ENCODE peak calls at places on chromosomes 12 and 14, in seven cellular contexts. One of them, this sample, is unnamed.

GRCh38 chr12:113185180-113186032 is at the start of the genes DDX54 and RITA1:
- DNase-seq in hypothalamus: peak
- DNase-seq in NCI-H2081: peak
- DNase-seq in colonic mucosa: peak
- DNase-seq in DMS 273 treated with DMSO at 0.1 percent for 48 hours: peak
- DNase-seq in stimulated activated effector memory CD8-positive, alpha-beta T cell treated with anti-CD3 and anti-CD28 coated beads, Interleukin-12 subunit alpha, Interleukin-12 subunit beta, amount 100 ng/mL, for 72 hours: peak
- DNase-seq in GM18507: peak
- DNase-seq in this sample: peak

GRCh38 chr14:58730793-58731464 is 93.2 kb downstream of the DACT1 start:
- DNase-seq in hypothalamus: no peak
- DNase-seq in NCI-H2081: no peak
- DNase-seq in colonic mucosa: no peak
- DNase-seq in DMS 273 treated with DMSO at 0.1 percent for 48 hours: no peak
- DNase-seq in stimulated activated effector memory CD8-positive, alpha-beta T cell treated with anti-CD3 and anti-CD28 coated beads, Interleukin-12 subunit alpha, Interleukin-12 subunit beta, amount 100 ng/mL, for 72 hours: no peak
- DNase-seq in GM18507: no peak
- DNase-seq in this sample: no peak

GRCh38 chr14:100417466-100417865 is 94.3 kb downstream of the SLC25A47 start:
- DNase-seq in hypothalamus: no peak
- DNase-seq in NCI-H2081: no peak
- DNase-seq in colonic mucosa: peak
- DNase-seq in DMS 273 treated with DMSO at 0.1 percent for 48 hours: peak
- DNase-seq in stimulated activated effector memory CD8-positive, alpha-beta T cell treated with anti-CD3 and anti-CD28 coated beads, Interleukin-12 subunit alpha, Interleukin-12 subunit beta, amount 100 ng/mL, for 72 hours: no peak
- DNase-seq in GM18507: no peak
- DNase-seq in this sample: no peak

GRCh38 chr14:97446087-97446486 is 648.9 kb downstream of the VRK1 start:
- DNase-seq in hypothalamus: no peak
- DNase-seq in NCI-H2081: no peak
- DNase-seq in colonic mucosa: no peak
- DNase-seq in DMS 273 treated with DMSO at 0.1 percent for 48 hours: no peak
- DNase-seq in stimulated activated effector memory CD8-positive, alpha-beta T cell treated with anti-CD3 and anti-CD28 coated beads, Interleukin-12 subunit alpha, Interleukin-12 subunit beta, amount 100 ng/mL, for 72 hours: no peak
- DNase-seq in GM18507: no peak
- DNase-seq in this sample: no peak

GRCh38 chr14:23071975-23072539 is 14.7 kb upstream of the CDH24 start:
- DNase-seq in hypothalamus: no peak
- DNase-seq in NCI-H2081: no peak
- DNase-seq in colonic mucosa: peak
- DNase-seq in DMS 273 treated with DMSO at 0.1 percent for 48 hours: no peak
- DNase-seq in stimulated activated effector memory CD8-positive, alpha-beta T cell treated with anti-CD3 and anti-CD28 coated beads, Interleukin-12 subunit alpha, Interleukin-12 subunit beta, amount 100 ng/mL, for 72 hours: no peak
- DNase-seq in GM18507: no peak
- DNase-seq in this sample: no peak

GRCh38 chr14:69685217-69685616 is 73.8 kb downstream of the SUSD6 start:
- DNase-seq in hypothalamus: no peak
- DNase-seq in NCI-H2081: peak
- DNase-seq in colonic mucosa: no peak
- DNase-seq in DMS 273 treated with DMSO at 0.1 percent for 48 hours: no peak
- DNase-seq in stimulated activated effector memory CD8-positive, alpha-beta T cell treated with anti-CD3 and anti-CD28 coated beads, Interleukin-12 subunit alpha, Interleukin-12 subunit beta, amount 100 ng/mL, for 72 hours: peak
- DNase-seq in GM18507: no peak
- DNase-seq in this sample: no peak

GRCh38 chr14:64753999-64754398 is 49.8 kb downstream of the PLEKHG3 start:
- DNase-seq in hypothalamus: no peak
- DNase-seq in NCI-H2081: no peak
- DNase-seq in colonic mucosa: no peak
- DNase-seq in DMS 273 treated with DMSO at 0.1 percent for 48 hours: no peak
- DNase-seq in stimulated activated effector memory CD8-positive, alpha-beta T cell treated with anti-CD3 and anti-CD28 coated beads, Interleukin-12 subunit alpha, Interleukin-12 subunit beta, amount 100 ng/mL, for 72 hours: no peak
- DNase-seq in GM18507: no peak
- DNase-seq in this sample: no peak

GRCh38 chr14:103488960-103489359 is 33.7 kb downstream of the CKB start:
- DNase-seq in hypothalamus: no peak
- DNase-seq in NCI-H2081: no peak
- DNase-seq in colonic mucosa: no peak
- DNase-seq in DMS 273 treated with DMSO at 0.1 percent for 48 hours: no peak
- DNase-seq in stimulated activated effector memory CD8-positive, alpha-beta T cell treated with anti-CD3 and anti-CD28 coated beads, Interleukin-12 subunit alpha, Interleukin-12 subunit beta, amount 100 ng/mL, for 72 hours: no peak
- DNase-seq in GM18507: no peak
- DNase-seq in this sample: no peak

GRCh38 chr12:111488271-111488670 is 82.5 kb downstream of the SH2B3 start:
- DNase-seq in hypothalamus: no peak
- DNase-seq in NCI-H2081: no peak
- DNase-seq in colonic mucosa: no peak
- DNase-seq in DMS 273 treated with DMSO at 0.1 percent for 48 hours: peak
- DNase-seq in stimulated activated effector memory CD8-positive, alpha-beta T cell treated with anti-CD3 and anti-CD28 coated beads, Interleukin-12 subunit alpha, Interleukin-12 subunit beta, amount 100 ng/mL, for 72 hours: no peak
- DNase-seq in GM18507: no peak
- DNase-seq in this sample: no peak

GRCh38 chr12:111076611-111077451 is 156.5 kb upstream of the MYL2 start:
- DNase-seq in hypothalamus: no peak
- DNase-seq in NCI-H2081: no peak
- DNase-seq in colonic mucosa: no peak
- DNase-seq in DMS 273 treated with DMSO at 0.1 percent for 48 hours: no peak
- DNase-seq in stimulated activated effector memory CD8-positive, alpha-beta T cell treated with anti-CD3 and anti-CD28 coated beads, Interleukin-12 subunit alpha, Interleukin-12 subunit beta, amount 100 ng/mL, for 72 hours: no peak
- DNase-seq in GM18507: no peak
- DNase-seq in this sample: no peak

GRCh38 chr14:101708853-101709532 is 52.5 kb upstream of the PPP2R5C start:
- DNase-seq in hypothalamus: no peak
- DNase-seq in NCI-H2081: no peak
- DNase-seq in colonic mucosa: no peak
- DNase-seq in DMS 273 treated with DMSO at 0.1 percent for 48 hours: no peak
- DNase-seq in stimulated activated effector memory CD8-positive, alpha-beta T cell treated with anti-CD3 and anti-CD28 coated beads, Interleukin-12 subunit alpha, Interleukin-12 subunit beta, amount 100 ng/mL, for 72 hours: no peak
- DNase-seq in GM18507: no peak
- DNase-seq in this sample: no peak

GRCh38 chr14:104900639-104901512 is 23.8 kb upstream of the PLD4 start:
- DNase-seq in hypothalamus: no peak
- DNase-seq in NCI-H2081: no peak
- DNase-seq in colonic mucosa: no peak
- DNase-seq in DMS 273 treated with DMSO at 0.1 percent for 48 hours: no peak
- DNase-seq in stimulated activated effector memory CD8-positive, alpha-beta T cell treated with anti-CD3 and anti-CD28 coated beads, Interleukin-12 subunit alpha, Interleukin-12 subunit beta, amount 100 ng/mL, for 72 hours: no peak
- DNase-seq in GM18507: no peak
- DNase-seq in this sample: no peak

GRCh38 chr12:81953541-81953940 is 194.4 kb upstream of the PPFIA2 start:
- DNase-seq in hypothalamus: no peak
- DNase-seq in NCI-H2081: no peak
- DNase-seq in colonic mucosa: no peak
- DNase-seq in DMS 273 treated with DMSO at 0.1 percent for 48 hours: no peak
- DNase-seq in stimulated activated effector memory CD8-positive, alpha-beta T cell treated with anti-CD3 and anti-CD28 coated beads, Interleukin-12 subunit alpha, Interleukin-12 subunit beta, amount 100 ng/mL, for 72 hours: no peak
- DNase-seq in GM18507: no peak
- DNase-seq in this sample: no peak

GRCh38 chr12:32666510-32666909 is 12.6 kb upstream of the DNM1L start:
- DNase-seq in hypothalamus: no peak
- DNase-seq in NCI-H2081: no peak
- DNase-seq in colonic mucosa: no peak
- DNase-seq in DMS 273 treated with DMSO at 0.1 percent for 48 hours: no peak
- DNase-seq in stimulated activated effector memory CD8-positive, alpha-beta T cell treated with anti-CD3 and anti-CD28 coated beads, Interleukin-12 subunit alpha, Interleukin-12 subunit beta, amount 100 ng/mL, for 72 hours: no peak
- DNase-seq in GM18507: no peak
- DNase-seq in this sample: no peak

GRCh38 chr12:116266220-116266619 is 11.3 kb downstream of the MED13L start:
- DNase-seq in hypothalamus: no peak
- DNase-seq in NCI-H2081: no peak
- DNase-seq in colonic mucosa: no peak
- DNase-seq in DMS 273 treated with DMSO at 0.1 percent for 48 hours: no peak
- DNase-seq in stimulated activated effector memory CD8-positive, alpha-beta T cell treated with anti-CD3 and anti-CD28 coated beads, Interleukin-12 subunit alpha, Interleukin-12 subunit beta, amount 100 ng/mL, for 72 hours: no peak
- DNase-seq in GM18507: no peak
- DNase-seq in this sample: no peak

GRCh38 chr14:20679907-20680306 is 4.5 kb upstream of the RNASE4 start:
- DNase-seq in hypothalamus: no peak
- DNase-seq in NCI-H2081: peak
- DNase-seq in colonic mucosa: peak
- DNase-seq in DMS 273 treated with DMSO at 0.1 percent for 48 hours: peak
- DNase-seq in stimulated activated effector memory CD8-positive, alpha-beta T cell treated with anti-CD3 and anti-CD28 coated beads, Interleukin-12 subunit alpha, Interleukin-12 subunit beta, amount 100 ng/mL, for 72 hours: no peak
- DNase-seq in GM18507: no peak
- DNase-seq in this sample: no peak

GRCh38 chr12:120766569-120766965 is 40.9 kb downstream of the ACADS start:
- DNase-seq in hypothalamus: no peak
- DNase-seq in NCI-H2081: no peak
- DNase-seq in colonic mucosa: no peak
- DNase-seq in DMS 273 treated with DMSO at 0.1 percent for 48 hours: no peak
- DNase-seq in stimulated activated effector memory CD8-positive, alpha-beta T cell treated with anti-CD3 and anti-CD28 coated beads, Interleukin-12 subunit alpha, Interleukin-12 subunit beta, amount 100 ng/mL, for 72 hours: no peak
- DNase-seq in GM18507: no peak
- DNase-seq in this sample: no peak

GRCh38 chr12:123767613-123768012 is 5.5 kb downstream of the DNAH10 start:
- DNase-seq in hypothalamus: no peak
- DNase-seq in NCI-H2081: no peak
- DNase-seq in colonic mucosa: no peak
- DNase-seq in DMS 273 treated with DMSO at 0.1 percent for 48 hours: no peak
- DNase-seq in stimulated activated effector memory CD8-positive, alpha-beta T cell treated with anti-CD3 and anti-CD28 coated beads, Interleukin-12 subunit alpha, Interleukin-12 subunit beta, amount 100 ng/mL, for 72 hours: no peak
- DNase-seq in GM18507: peak
- DNase-seq in this sample: no peak

GRCh38 chr12:106739815-106740552 is 34.5 kb upstream of the RIC8B start:
- DNase-seq in hypothalamus: no peak
- DNase-seq in NCI-H2081: no peak
- DNase-seq in colonic mucosa: no peak
- DNase-seq in DMS 273 treated with DMSO at 0.1 percent for 48 hours: no peak
- DNase-seq in stimulated activated effector memory CD8-positive, alpha-beta T cell treated with anti-CD3 and anti-CD28 coated beads, Interleukin-12 subunit alpha, Interleukin-12 subunit beta, amount 100 ng/mL, for 72 hours: no peak
- DNase-seq in GM18507: no peak
- DNase-seq in this sample: no peak

This sample was measured in NCI-H345.